ENCODE peak calls at places on chromosomes 16 and 17, in ten cellular contexts. One of them, this sample, is unnamed.

GRCh38 chr17:59783221-59784016 is 76.0 kb downstream of the VMP1 start:
- DNase-seq in stimulated activated CD8-positive, alpha-beta memory T cell treated with anti-CD3 and anti-CD28 coated beads, Interleukin-2, amount 100 ng/mL, for 1 hour: no peak
- DNase-seq in kidney tubule cell: peak
- DNase-seq in CD8-positive, alpha-beta T cell: no peak
- DNase-seq in NCI-H2029: no peak
- DNase-seq in AG08395: peak
- DNase-seq in HT1080: peak
- DNase-seq in naive thymus-derived CD8-positive, alpha-beta T cell: no peak
- DNase-seq in nephron progenitor cell: no peak
- DNase-seq in heart right ventricle: no peak
- DNase-seq in this sample: no peak

GRCh38 chr16:51621610-51622009 is 470.5 kb upstream of the SALL1 start:
- DNase-seq in heart right ventricle: no peak
- DNase-seq in CD8-positive, alpha-beta T cell: no peak
- DNase-seq in kidney tubule cell: no peak
- DNase-seq in nephron progenitor cell: no peak
- DNase-seq in HT1080: no peak
- DNase-seq in stimulated activated CD8-positive, alpha-beta memory T cell treated with anti-CD3 and anti-CD28 coated beads, Interleukin-2, amount 100 ng/mL, for 1 hour: no peak
- DNase-seq in AG08395: no peak
- DNase-seq in naive thymus-derived CD8-positive, alpha-beta T cell: no peak
- DNase-seq in NCI-H2029: no peak
- DNase-seq in this sample: no peak

GRCh38 chr17:80035687-80035936 is at the start of gene TBC1D16:
- DNase-seq in stimulated activated CD8-positive, alpha-beta memory T cell treated with anti-CD3 and anti-CD28 coated beads, Interleukin-2, amount 100 ng/mL, for 1 hour: no peak
- DNase-seq in nephron progenitor cell: no peak
- DNase-seq in NCI-H2029: no peak
- DNase-seq in kidney tubule cell: no peak
- DNase-seq in CD8-positive, alpha-beta T cell: no peak
- DNase-seq in AG08395: no peak
- DNase-seq in naive thymus-derived CD8-positive, alpha-beta T cell: no peak
- DNase-seq in HT1080: no peak
- DNase-seq in heart right ventricle: no peak
- DNase-seq in this sample: no peak

GRCh38 chr17:63838586-63839184 is 3.8 kb downstream of the SMARCD2 start:
- DNase-seq in kidney tubule cell: no peak
- DNase-seq in AG08395: peak
- DNase-seq in naive thymus-derived CD8-positive, alpha-beta T cell: no peak
- DNase-seq in stimulated activated CD8-positive, alpha-beta memory T cell treated with anti-CD3 and anti-CD28 coated beads, Interleukin-2, amount 100 ng/mL, for 1 hour: no peak
- DNase-seq in heart right ventricle: peak
- DNase-seq in HT1080: no peak
- DNase-seq in CD8-positive, alpha-beta T cell: no peak
- DNase-seq in NCI-H2029: no peak
- DNase-seq in nephron progenitor cell: no peak
- DNase-seq in this sample: peak

GRCh38 chr16:29720703-29721102 is 25.1 kb downstream of the C16orf54 start:
- DNase-seq in nephron progenitor cell: no peak
- DNase-seq in HT1080: no peak
- DNase-seq in NCI-H2029: no peak
- DNase-seq in heart right ventricle: no peak
- DNase-seq in stimulated activated CD8-positive, alpha-beta memory T cell treated with anti-CD3 and anti-CD28 coated beads, Interleukin-2, amount 100 ng/mL, for 1 hour: no peak
- DNase-seq in kidney tubule cell: no peak
- DNase-seq in CD8-positive, alpha-beta T cell: no peak
- DNase-seq in AG08395: no peak
- DNase-seq in naive thymus-derived CD8-positive, alpha-beta T cell: no peak
- DNase-seq in this sample: no peak

GRCh38 chr17:78661092-78661770 is 84.0 kb upstream of the DNAH17 start:
- DNase-seq in stimulated activated CD8-positive, alpha-beta memory T cell treated with anti-CD3 and anti-CD28 coated beads, Interleukin-2, amount 100 ng/mL, for 1 hour: no peak
- DNase-seq in NCI-H2029: no peak
- DNase-seq in nephron progenitor cell: no peak
- DNase-seq in CD8-positive, alpha-beta T cell: no peak
- DNase-seq in heart right ventricle: no peak
- DNase-seq in HT1080: peak
- DNase-seq in naive thymus-derived CD8-positive, alpha-beta T cell: no peak
- DNase-seq in kidney tubule cell: peak
- DNase-seq in AG08395: no peak
- DNase-seq in this sample: no peak

GRCh38 chr17:14019186-14019956 is 49.9 kb upstream of the COX10 start:
- DNase-seq in naive thymus-derived CD8-positive, alpha-beta T cell: no peak
- DNase-seq in CD8-positive, alpha-beta T cell: no peak
- DNase-seq in heart right ventricle: no peak
- DNase-seq in AG08395: peak
- DNase-seq in nephron progenitor cell: no peak
- DNase-seq in stimulated activated CD8-positive, alpha-beta memory T cell treated with anti-CD3 and anti-CD28 coated beads, Interleukin-2, amount 100 ng/mL, for 1 hour: no peak
- DNase-seq in kidney tubule cell: peak
- DNase-seq in HT1080: peak
- DNase-seq in NCI-H2029: no peak
- DNase-seq in this sample: no peak

GRCh38 chr16:30186444-30186781 is 3.0 kb downstream of the CORO1A start:
- DNase-seq in stimulated activated CD8-positive, alpha-beta memory T cell treated with anti-CD3 and anti-CD28 coated beads, Interleukin-2, amount 100 ng/mL, for 1 hour: no peak
- DNase-seq in kidney tubule cell: no peak
- DNase-seq in heart right ventricle: no peak
- DNase-seq in CD8-positive, alpha-beta T cell: no peak
- DNase-seq in NCI-H2029: no peak
- DNase-seq in AG08395: no peak
- DNase-seq in naive thymus-derived CD8-positive, alpha-beta T cell: no peak
- DNase-seq in nephron progenitor cell: no peak
- DNase-seq in HT1080: no peak
- DNase-seq in this sample: no peak

GRCh38 chr16:1003551-1004347 is 22.2 kb downstream of the SOX8 start:
- DNase-seq in CD8-positive, alpha-beta T cell: peak
- DNase-seq in nephron progenitor cell: no peak
- DNase-seq in naive thymus-derived CD8-positive, alpha-beta T cell: no peak
- DNase-seq in stimulated activated CD8-positive, alpha-beta memory T cell treated with anti-CD3 and anti-CD28 coated beads, Interleukin-2, amount 100 ng/mL, for 1 hour: no peak
- DNase-seq in heart right ventricle: no peak
- DNase-seq in AG08395: no peak
- DNase-seq in kidney tubule cell: no peak
- DNase-seq in NCI-H2029: no peak
- DNase-seq in HT1080: peak
- DNase-seq in this sample: no peak

GRCh38 chr17:65593092-65593869 is 31.8 kb upstream of the AXIN2 start:
- DNase-seq in HT1080: no peak
- DNase-seq in heart right ventricle: no peak
- DNase-seq in AG08395: no peak
- DNase-seq in NCI-H2029: no peak
- DNase-seq in kidney tubule cell: no peak
- DNase-seq in naive thymus-derived CD8-positive, alpha-beta T cell: peak
- DNase-seq in stimulated activated CD8-positive, alpha-beta memory T cell treated with anti-CD3 and anti-CD28 coated beads, Interleukin-2, amount 100 ng/mL, for 1 hour: no peak
- DNase-seq in CD8-positive, alpha-beta T cell: peak
- DNase-seq in nephron progenitor cell: no peak
- DNase-seq in this sample: no peak

GRCh38 chr17:21466550-21466949 is 90.4 kb downstream of the KCNJ12 start:
- DNase-seq in kidney tubule cell: no peak
- DNase-seq in nephron progenitor cell: no peak
- DNase-seq in AG08395: no peak
- DNase-seq in heart right ventricle: no peak
- DNase-seq in HT1080: no peak
- DNase-seq in NCI-H2029: no peak
- DNase-seq in naive thymus-derived CD8-positive, alpha-beta T cell: no peak
- DNase-seq in stimulated activated CD8-positive, alpha-beta memory T cell treated with anti-CD3 and anti-CD28 coated beads, Interleukin-2, amount 100 ng/mL, for 1 hour: no peak
- DNase-seq in CD8-positive, alpha-beta T cell: no peak
- DNase-seq in this sample: no peak